ENCODE peak calls at places on chromosome 19, in six cellular contexts. U is stimulated activated CD4-positive, alpha-beta T cell treated with anti-CD3 and anti-CD28 coated beads, Interleukin-4, amount 100 ng/mL, for 1 hour; E is NCI-H748 treated with DMSO at 0.1 percent for 48 hours; D is SK-N-DZ; N is stimulated activated CD8-positive, alpha-beta memory T cell treated with anti-CD3 and anti-CD28 coated beads, Interleukin-4, amount 100 ng/mL, for 4 hours; K is GM23248. A is an unnamed sample.

GRCh38 chr19:14187586-14187985 is 18.4 kb downstream of the ADGRL1 start:
- DNase-seq in E (no peak), D (no peak), U (no peak), N (no peak), K (no peak), A (no peak)

GRCh38 chr19:54179921-54180452 is 7.0 kb upstream of the TMC4 start:
- DNase-seq in E (peak), D (peak), K (peak), N (no peak), U (no peak), A (no peak)

GRCh38 chr19:11460207-11460606 is 20.6 kb downstream of the ELAVL3 start:
- DNase-seq in N (no peak), D (no peak), U (no peak), K (no peak), E (no peak), A (no peak)

GRCh38 chr19:39444598-39445257 is 654 bp upstream of the SUPT5H start:
- DNase-seq in D (no peak), K (peak), E (no peak), N (no peak), U (no peak), A (no peak)

GRCh38 chr19:30703645-30704044 is 331.5 kb downstream of the ZNF536 start:
- DNase-seq in N (no peak), U (no peak), K (no peak), E (no peak), D (no peak), A (no peak)

GRCh38 chr19:1472227-1473055 is 6.6 kb downstream of the C19orf25 start:
- DNase-seq in U (no peak), E (no peak), K (no peak), N (no peak), D (no peak), A (no peak)

GRCh38 chr19:1720237-1720636 is 33.1 kb upstream of the ONECUT3 start:
- DNase-seq in E (no peak), U (no peak), D (no peak), N (no peak), K (no peak), A (no peak)

GRCh38 chr19:48249502-48250014 is 6.2 kb downstream of the CARD8 start:
- DNase-seq in K (no peak), D (no peak), E (no peak), U (peak), N (peak), A (peak)

GRCh38 chr19:8610041-8610927 is at the start of gene ADAMTS10:
- DNase-seq in D (no peak), E (no peak), U (peak), K (peak), N (no peak), A (no peak)

GRCh38 chr19:36775768-36776167 is 3.2 kb upstream of the ZNF850 start:
- DNase-seq in U (no peak), D (no peak), K (no peak), N (no peak), E (no peak), A (no peak)

GRCh38 chr19:10452726-10453620 is 32.6 kb downstream of the PDE4A start:
- DNase-seq in N (no peak), K (no peak), U (no peak), E (no peak), D (no peak), A (no peak)

GRCh38 chr19:15124572-15125231 is 17.5 kb downstream of the SYDE1 start:
- DNase-seq in U (no peak), E (peak), K (peak), D (no peak), N (no peak), A (no peak)

GRCh38 chr19:4980087-4980486 is 11.2 kb downstream of the KDM4B start:
- DNase-seq in K (peak), D (no peak), E (no peak), N (no peak), U (no peak), A (no peak)

GRCh38 chr19:50309396-50310125 is 19.6 kb downstream of the KCNC3 start:
- DNase-seq in E (no peak), N (no peak), D (no peak), U (no peak), K (no peak), A (no peak)

GRCh38 chr19:47369923-47370625 is 21.0 kb downstream of the DHX34 start:
- DNase-seq in U (no peak), K (peak), D (no peak), N (no peak), E (no peak), A (no peak)

GRCh38 chr19:40736661-40737060 is 13.6 kb downstream of the ACTMAP start:
- DNase-seq in D (no peak), U (no peak), E (no peak), N (no peak), K (no peak), A (no peak)

GRCh38 chr19:19686580-19686979 is 17.9 kb downstream of the ZNF101 start:
- DNase-seq in U (no peak), N (no peak), E (no peak), K (no peak), D (no peak), A (no peak)

GRCh38 chr19:50567882-50568281 is 353 bp downstream of the LRRC4B start:
- DNase-seq in D (no peak), K (no peak), N (no peak), U (no peak), E (no peak), A (no peak)

GRCh38 chr19:4233282-4233853 is 4.0 kb downstream of the EBI3 start:
- DNase-seq in K (peak), U (peak), D (peak), N (peak), E (peak), A (peak)

GRCh38 chr19:48644355-48644754 is 1.6 kb downstream of the CA11 start:
- DNase-seq in E (no peak), U (no peak), K (no peak), D (no peak), N (no peak), A (no peak)

GRCh38 chr19:56109216-56109615 is 11.9 kb downstream of the ZNF787 start:
- DNase-seq in K (peak), E (no peak), U (no peak), N (no peak), D (no peak), A (no peak)

GRCh38 chr19:18629166-18630088 is 7.4 kb upstream of the KLHL26 start:
- DNase-seq in U (no peak), D (no peak), N (no peak), E (no peak), K (no peak), A (no peak)

GRCh38 chr19:23314505-23315241 is 64.5 kb upstream of the ZNF724 start:
- DNase-seq in U (no peak), K (no peak), D (no peak), E (no peak), N (no peak), A (no peak)

GRCh38 chr19:49949735-49950589 is 11.0 kb downstream of the SIGLEC11 start:
- DNase-seq in D (no peak), U (no peak), N (no peak), K (peak), E (no peak), A (no peak)

GRCh38 chr19:16417660-16418596 is 53.8 kb downstream of the EPS15L1 start:
- DNase-seq in U (peak), E (no peak), D (peak), K (peak), N (peak), A (peak)

GRCh38 chr19:6632002-6632621 is 37.8 kb downstream of the TNFSF14 start:
- DNase-seq in E (peak), U (peak), N (peak), K (peak), D (peak), A (peak)

GRCh38 chr19:24072720-24073119 is 14.3 kb upstream of the ZNF254 start:
- DNase-seq in K (no peak), D (no peak), U (no peak), E (no peak), N (no peak), A (no peak)

GRCh38 chr19:13597625-13598024 is 91.3 kb upstream of the CACNA1A start:
- DNase-seq in K (peak), U (peak), E (peak), N (no peak), D (peak), A (peak)

GRCh38 chr19:30093966-30094770 is 152.1 kb downstream of the URI1 start:
- DNase-seq in U (no peak), K (no peak), D (no peak), E (no peak), N (no peak), A (no peak)

GRCh38 chr19:34366670-34367423 is 1.9 kb downstream of the GPI start:
- DNase-seq in E (no peak), U (no peak), K (peak), N (no peak), D (no peak), A (peak)

GRCh38 chr19:40341601-40342482 is 6.4 kb downstream of the C19orf47 start:
- DNase-seq in K (peak), E (no peak), U (no peak), N (no peak), D (no peak), A (no peak)

GRCh38 chr19:46133101-46133627 is 8.7 kb upstream of the IGFL3 start:
- DNase-seq in U (no peak), E (peak), D (peak), N (no peak), K (peak), A (no peak)

GRCh38 chr19:17041994-17042393 is 15.4 kb upstream of the CPAMD8 start:
- DNase-seq in D (no peak), K (no peak), E (peak), U (no peak), N (no peak), A (no peak)

GRCh38 chr19:29655648-29656335 is 9.5 kb upstream of the PLEKHF1 start:
- DNase-seq in K (no peak), E (no peak), U (no peak), D (no peak), N (no peak), A (no peak)